ENCODE peak calls at places on chromosomes 7 and 10, in ten cellular contexts. C is CD8-positive, alpha-beta memory T cell; Q is right lobe of liver; A is mammary epithelial cell; O is CD8-positive, alpha-beta T cell; H is CD4-positive, CD25-positive, alpha-beta regulatory T cell; N is cardiac muscle cell; L is adipocyte; Z is small intestine; J is adrenal gland. U is an unnamed sample. For H3K4me1 and H3K27me3, the result is how much of the 10 kb centered on the place peaks cover.

GRCh38 chr7:43766564-43766963 is 8.1 kb downstream of the BLVRA start:
- DNase-seq in C (no peak), Q (no peak), A (no peak), O (no peak), H (no peak), N (no peak), L (no peak), Z (no peak), J (no peak), U (no peak)

GRCh38 chr10:20396168-20396567 is 500.9 kb downstream of the NEBL start:
- DNase-seq in C (no peak), Q (no peak), A (no peak), O (no peak), H (no peak), N (no peak), L (no peak), Z (no peak), J (no peak), U (no peak)

GRCh38 chr7:47571355-47572100 is 10.4 kb downstream of the TNS3 start:
- DNase-seq in C (no peak), Q (peak), A (peak), O (no peak), H (no peak), N (peak), L (peak), Z (peak), J (peak), U (peak)

GRCh38 chr7:106563466-106564150 is 97.3 kb downstream of the CCDC71L start:
- DNase-seq in C (no peak), Q (no peak), A (peak), O (no peak), H (no peak), N (peak), L (peak), Z (no peak), J (no peak), U (no peak)

GRCh38 chr7:47746468-47746867 is 164.6 kb upstream of the TNS3 start:
- DNase-seq in C (no peak), Q (no peak), A (no peak), O (no peak), H (no peak), N (no peak), L (no peak), Z (no peak), J (no peak), U (no peak)

GRCh38 chr10:63681965-63682704 is 160.9 kb downstream of the REEP3 start:
- DNase-seq in C (no peak), Q (no peak), A (peak), O (no peak), H (no peak), N (peak), L (peak), Z (no peak), J (no peak), U (no peak)

GRCh38 chr7:8597565-8597964 is 164.2 kb downstream of the NXPH1 start:
- DNase-seq in C (no peak), Q (no peak), A (no peak), O (no peak), H (no peak), N (no peak), L (no peak), Z (no peak), J (no peak), U (no peak)

GRCh38 chr7:1713502-1714484 is 43.7 kb downstream of the ELFN1 start:
- DNase-seq in C (no peak), Q (peak), A (no peak), O (no peak), H (no peak), N (no peak), L (no peak), Z (peak), J (no peak), U (peak)

GRCh38 chr7:123494193-123494796 is 40.1 kb downstream of the IQUB start:
- DNase-seq in C (no peak), Q (no peak), A (peak), O (no peak), H (peak), N (peak), L (peak), Z (peak), J (peak), U (no peak)

GRCh38 chr10:118953598-118953997 is 75.9 kb upstream of the NANOS1 start:
- DNase-seq in C (no peak), Q (no peak), A (no peak), O (no peak), H (no peak), N (no peak), L (no peak), Z (no peak), J (no peak), U (no peak)

GRCh38 chr7:112272921-112273561 is 66.5 kb downstream of the ZNF277 start:
- DNase-seq in C (no peak), Q (peak), A (no peak), O (no peak), H (no peak), N (peak), L (no peak), Z (no peak), J (peak), U (no peak)

GRCh38 chr7:7408001-7408770 is 127.5 kb downstream of the COL28A1 start:
- DNase-seq in C (no peak), Q (no peak), A (peak), O (no peak), H (no peak), N (no peak), L (no peak), Z (peak), J (no peak), U (no peak)

GRCh38 chr7:96361116-96361857 is 39.4 kb upstream of the SLC25A13 start:
- DNase-seq in C (no peak), Q (no peak), A (no peak), O (no peak), H (no peak), N (no peak), L (no peak), Z (no peak), J (no peak), U (no peak)

GRCh38 chr7:100544949-100545635 is 6.1 kb downstream of the AGFG2 start:
- DNase-seq in C (no peak), Q (no peak), A (peak), O (no peak), H (no peak), N (peak), L (peak), Z (peak), J (no peak), U (no peak)

GRCh38 chr7:100544386-100544785 is 5.4 kb downstream of the AGFG2 start:
- DNase-seq in C (no peak), Q (no peak), A (no peak), O (no peak), H (no peak), N (no peak), L (no peak), Z (no peak), J (no peak), U (no peak)

GRCh38 chr7:100545636-100546128 is 6.7 kb downstream of the AGFG2 start:
- DNase-seq in C (peak), Q (peak), A (peak), O (no peak), H (no peak), N (peak), L (peak), Z (peak), J (peak), U (no peak)

GRCh38 chr7:100546129-100546867 is 7.3 kb downstream of the AGFG2 start:
- DNase-seq in C (no peak), Q (no peak), A (no peak), O (no peak), H (no peak), N (no peak), L (no peak), Z (peak), J (no peak), U (no peak)

DNA sequence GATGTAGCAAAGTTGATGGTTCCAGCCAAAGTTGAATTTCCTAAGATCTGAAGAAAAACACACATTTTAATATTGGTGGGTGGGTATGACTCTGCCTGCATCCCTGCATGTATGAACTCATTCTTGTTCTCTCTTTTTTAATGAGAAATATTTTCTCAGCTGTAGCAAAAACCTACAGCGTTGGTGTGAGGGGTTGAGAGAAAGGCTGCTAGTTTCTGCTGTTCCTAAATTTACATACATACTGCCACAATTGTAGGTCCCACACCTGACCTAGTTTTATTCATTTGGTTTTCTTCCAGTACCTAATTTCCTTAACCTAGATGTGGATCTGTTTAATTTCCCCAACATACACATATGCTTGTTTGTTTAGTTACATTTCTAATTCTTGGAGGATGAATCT is 4.6 kb downstream of the AGFG2 start:
- DNase-seq in C (no peak), Q (no peak), A (no peak), O (no peak), H (no peak), N (no peak), L (no peak), Z (no peak), J (no peak), U (no peak)
- H3K4me1 ChIP-seq in C (half or more), Q (under half), A (under half), O (half or more), H (half or more), N (under half), L (under half), Z (under half), J (half or more), U (half or more)

GRCh38 chr7:155378580-155378934 is 79.4 kb upstream of the EN2 start:
- DNase-seq in C (no peak), Q (no peak), A (no peak), O (no peak), H (no peak), N (no peak), L (no peak), Z (no peak), J (no peak), U (no peak)

GRCh38 chr7:155377837-155378579 is 79.9 kb upstream of the EN2 start:
- DNase-seq in C (no peak), Q (no peak), A (peak), O (no peak), H (no peak), N (peak), L (peak), Z (peak), J (no peak), U (no peak)

GRCh38 chr7:155378959-155379871 is 78.7 kb upstream of the EN2 start:
- DNase-seq in C (no peak), Q (no peak), A (no peak), O (no peak), H (no peak), N (no peak), L (no peak), Z (no peak), J (no peak), U (no peak)

GRCh38 chr7:155375337-155376277 is 77.9 kb downstream of the INSIG1 start:
- DNase-seq in C (no peak), Q (no peak), A (no peak), O (no peak), H (no peak), N (peak), L (no peak), Z (no peak), J (no peak), U (no peak)

GRCh38 chr7:155377071-155377836 is 79.6 kb downstream of the INSIG1 start:
- DNase-seq in C (no peak), Q (no peak), A (no peak), O (no peak), H (no peak), N (no peak), L (no peak), Z (peak), J (no peak), U (no peak)
- H3K27me3 ChIP-seq in C (half or more), Q (under half), A (half or more), O (under half), H (half or more), N (half or more), L (half or more), Z (half or more), J (half or more), U (half or more)

GRCh38 chr7:134907000-134907399 is 79.3 kb upstream of the AGBL3 start:
- DNase-seq in C (no peak), Q (no peak), A (no peak), O (no peak), H (no peak), N (no peak), L (no peak), Z (no peak), J (no peak), U (no peak)
- H3K4me1 ChIP-seq in C (under half), Q (under half), A (under half), O (under half), H (under half), N (under half), L (half or more), Z (under half), J (under half), U (half or more)

GRCh38 chr7:19112290-19113000 is 5.0 kb downstream of the TWIST1 start:
- DNase-seq in C (no peak), Q (no peak), A (no peak), O (no peak), H (no peak), N (peak), L (peak), Z (no peak), J (no peak), U (peak)

GRCh38 chr7:19111474-19112143 is 5.8 kb downstream of the TWIST1 start:
- DNase-seq in C (no peak), Q (no peak), A (no peak), O (no peak), H (no peak), N (no peak), L (peak), Z (no peak), J (no peak), U (no peak)

GRCh38 chr7:19114591-19114855 is 2.9 kb downstream of the TWIST1 start:
- DNase-seq in C (no peak), Q (no peak), A (no peak), O (no peak), H (no peak), N (peak), L (peak), Z (no peak), J (no peak), U (no peak)

GRCh38 chr7:19113855-19114590 is 3.4 kb downstream of the TWIST1 start:
- DNase-seq in C (no peak), Q (no peak), A (no peak), O (no peak), H (no peak), N (peak), L (peak), Z (no peak), J (no peak), U (no peak)

DNA sequence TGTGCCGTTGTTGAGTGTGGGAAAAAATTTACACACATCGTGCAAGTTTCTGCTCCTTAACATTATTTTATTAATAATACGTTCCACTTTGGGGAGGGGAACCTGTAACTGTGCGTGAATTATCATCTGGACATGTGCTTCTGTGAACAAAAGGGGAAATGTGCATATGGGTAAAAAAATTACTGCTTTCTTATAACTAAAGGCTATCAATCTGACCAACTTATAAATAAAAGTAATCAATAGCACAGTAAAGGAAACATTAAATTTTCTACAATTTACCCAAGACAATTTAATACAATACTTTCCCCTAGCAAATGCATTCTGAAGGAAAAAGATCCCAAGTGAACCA is 4.5 kb downstream of the TWIST1 start:
- DNase-seq in C (no peak), Q (no peak), A (no peak), O (no peak), H (no peak), N (no peak), L (no peak), Z (no peak), J (no peak), U (no peak)
- H3K27me3 ChIP-seq in C (under half), Q (under half), A (half or more), O (under half), H (under half), N (under half), L (under half), Z (under half), J (under half), U (half or more)

GRCh38 chr7:142439739-142440138 is 181.9 kb upstream of the PRSS58 start:
- DNase-seq in C (no peak), Q (no peak), A (no peak), O (no peak), H (no peak), N (no peak), L (no peak), Z (no peak), J (no peak), U (no peak)

GRCh38 chr7:142445019-142445686 is 187.3 kb upstream of the PRSS58 start:
- DNase-seq in C (no peak), Q (no peak), A (no peak), O (no peak), H (peak), N (no peak), L (no peak), Z (no peak), J (no peak), U (no peak)

GRCh38 chr7:142441074-142441403 is 183.2 kb upstream of the PRSS58 start:
- DNase-seq in C (no peak), Q (no peak), A (no peak), O (no peak), H (no peak), N (no peak), L (no peak), Z (no peak), J (no peak), U (no peak)

GRCh38 chr7:142440219-142441073 is 182.6 kb upstream of the PRSS58 start:
- DNase-seq in C (no peak), Q (no peak), A (peak), O (no peak), H (no peak), N (peak), L (peak), Z (no peak), J (no peak), U (no peak)

DNA sequence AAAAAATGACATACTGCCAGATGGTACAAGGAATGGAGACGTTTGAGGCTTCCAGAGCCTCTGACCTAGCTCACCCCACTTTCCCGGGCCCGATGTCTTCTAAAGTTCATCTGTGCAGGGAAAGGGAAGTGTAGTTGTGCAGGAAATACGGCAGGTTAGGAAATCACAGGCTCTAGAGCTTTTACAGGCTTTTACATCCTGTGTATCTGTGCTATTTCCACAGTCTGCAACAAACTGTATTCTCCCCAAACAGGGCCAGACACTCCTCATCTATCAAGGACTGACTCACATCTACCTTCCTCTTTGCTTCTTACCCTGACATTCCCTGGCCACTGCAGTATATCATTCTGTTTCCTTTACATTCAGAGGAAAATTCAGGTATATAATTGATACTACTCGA is 185.8 kb upstream of the PRSS58 start:
- DNase-seq in C (no peak), Q (no peak), A (no peak), O (no peak), H (no peak), N (peak), L (no peak), Z (no peak), J (no peak), U (no peak)
- H3K4me1 ChIP-seq in C (under half), Q (under half), A (under half), O (under half), H (under half), N (under half), L (under half), Z (under half), J (under half), U (under half)

DNA sequence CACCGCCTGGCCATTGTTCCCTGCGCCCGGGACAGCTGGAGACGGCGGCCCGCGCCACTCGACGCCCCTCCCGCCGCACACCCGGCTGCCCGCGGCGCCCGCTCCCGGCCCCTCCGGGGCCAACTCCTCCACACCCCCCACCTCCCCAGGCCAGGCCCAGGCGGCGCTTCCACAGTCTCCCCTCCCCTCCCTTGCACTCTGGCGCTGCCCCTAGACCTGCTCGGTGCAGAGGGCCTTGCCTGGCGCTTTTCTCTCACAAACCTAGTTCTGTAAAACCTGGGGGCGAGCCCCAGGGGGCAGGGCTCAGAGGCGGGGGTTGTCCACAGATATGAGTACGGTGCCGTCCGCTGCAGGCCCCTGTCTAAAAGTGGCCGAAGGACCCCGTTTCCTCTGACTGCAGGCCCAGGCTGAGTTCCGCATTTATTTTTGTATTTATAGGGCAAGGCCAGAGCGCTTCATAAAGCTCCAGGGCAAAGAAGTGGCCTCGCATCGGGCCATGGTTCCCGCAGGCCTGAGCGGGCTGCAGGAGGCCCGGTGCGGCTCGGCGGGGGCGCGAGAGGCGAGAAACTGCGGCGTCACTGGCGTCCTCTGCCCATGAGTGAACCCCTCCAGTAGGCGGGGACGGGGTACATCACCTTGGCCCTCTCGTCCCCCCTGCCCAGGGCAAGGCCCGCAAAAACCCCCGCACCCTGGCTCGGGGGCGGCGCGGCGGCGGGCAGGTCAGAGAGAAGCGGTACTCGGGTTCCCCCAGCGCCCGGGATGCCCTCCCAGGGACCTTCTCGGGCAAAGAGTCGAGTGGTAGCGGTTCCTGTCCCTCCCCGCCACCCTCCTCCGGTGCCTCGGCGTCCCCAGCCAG is 355.6 kb downstream of the DNAJB6 start:
- DNase-seq in C (no peak), Q (no peak), A (no peak), O (no peak), H (no peak), N (no peak), L (no peak), Z (no peak), J (no peak), U (no peak)
- H3K27me3 ChIP-seq in C (under half), Q (under half), A (under half), O (under half), H (under half), N (half or more), L (under half), Z (under half), J (half or more), U (half or more)

GRCh38 chr10:35347899-35348608 is 11.7 kb downstream of the CCNY start:
- DNase-seq in C (no peak), Q (no peak), A (no peak), O (no peak), H (no peak), N (no peak), L (no peak), Z (no peak), J (no peak), U (no peak)
- H3K4me1 ChIP-seq in C (half or more), Q (under half), A (under half), O (half or more), H (under half), N (under half), L (under half), Z (under half), J (under half), U (half or more)

DNA sequence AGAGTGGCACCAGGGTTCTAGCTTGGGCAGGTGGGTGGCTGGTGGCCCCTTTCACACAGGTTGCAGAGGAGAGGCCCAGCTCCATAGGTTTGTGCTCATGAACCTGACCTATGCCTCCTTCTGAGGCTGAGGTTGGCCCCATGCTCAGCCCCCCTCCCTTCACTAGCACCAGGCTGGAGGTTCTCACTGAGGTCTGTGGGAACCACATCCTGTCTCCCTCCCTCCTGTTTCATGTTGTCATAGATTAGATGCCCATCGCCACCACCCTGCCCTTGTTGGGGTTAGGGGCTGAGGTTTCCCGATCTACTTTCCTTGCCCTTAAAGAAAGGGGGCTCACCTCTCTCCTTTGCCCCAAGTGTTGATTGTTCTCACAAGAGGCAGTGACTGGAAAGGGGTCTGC is 14.7 kb downstream of the NEUROG3 start:
- DNase-seq in C (no peak), Q (no peak), A (no peak), O (no peak), H (no peak), N (no peak), L (no peak), Z (peak), J (no peak), U (no peak)
- H3K27me3 ChIP-seq in C (under half), Q (under half), A (under half), O (under half), H (under half), N (half or more), L (half or more), Z (under half), J (under half), U (under half)

U was measured in heart right ventricle.